ENCODE peak calls at places on chromosome 4, in five cellular contexts. One of them, this sample, is unnamed.

GRCh38 chr4:44985938-44986337 is 259.6 kb upstream of the GNPDA2 start:
- DNase-seq in pancreas: no peak
- DNase-seq in iPS-NIHi11: no peak
- DNase-seq in right atrium auricular region: no peak
- DNase-seq in putamen: no peak
- DNase-seq in this sample: no peak

GRCh38 chr4:153512162-153512852 is 46.1 kb downstream of the TMEM131L start:
- DNase-seq in putamen: no peak
- DNase-seq in iPS-NIHi11: no peak
- DNase-seq in pancreas: no peak
- DNase-seq in right atrium auricular region: no peak
- DNase-seq in this sample: no peak

GRCh38 chr4:81472249-81473085 is 760 bp upstream of the RASGEF1B start:
- DNase-seq in iPS-NIHi11: peak
- DNase-seq in right atrium auricular region: no peak
- DNase-seq in pancreas: no peak
- DNase-seq in putamen: peak
- DNase-seq in this sample: no peak

GRCh38 chr4:7811536-7812190 is 128.0 kb downstream of the AFAP1 start:
- DNase-seq in iPS-NIHi11: no peak
- DNase-seq in right atrium auricular region: peak
- DNase-seq in putamen: no peak
- DNase-seq in pancreas: no peak
- DNase-seq in this sample: no peak

GRCh38 chr4:69749771-69750170 is 10.6 kb downstream of the SULT1B1 start:
- DNase-seq in iPS-NIHi11: no peak
- DNase-seq in putamen: no peak
- DNase-seq in pancreas: no peak
- DNase-seq in right atrium auricular region: no peak
- DNase-seq in this sample: no peak

GRCh38 chr4:184529283-184529682 is 54.9 kb upstream of the IRF2 start:
- DNase-seq in pancreas: no peak
- DNase-seq in right atrium auricular region: no peak
- DNase-seq in iPS-NIHi11: no peak
- DNase-seq in putamen: peak
- DNase-seq in this sample: no peak

GRCh38 chr4:41192136-41192535 is 22.2 kb downstream of the APBB2 start:
- DNase-seq in pancreas: no peak
- DNase-seq in iPS-NIHi11: no peak
- DNase-seq in right atrium auricular region: no peak
- DNase-seq in putamen: no peak
- DNase-seq in this sample: no peak

GRCh38 chr4:116358633-116359222 is 726.6 kb downstream of the TRAM1L1 start:
- DNase-seq in putamen: peak
- DNase-seq in right atrium auricular region: peak
- DNase-seq in iPS-NIHi11: peak
- DNase-seq in pancreas: peak
- DNase-seq in this sample: no peak

GRCh38 chr4:76570141-76570989 is 135.3 kb downstream of the SHROOM3 start:
- DNase-seq in putamen: no peak
- DNase-seq in iPS-NIHi11: no peak
- DNase-seq in pancreas: no peak
- DNase-seq in right atrium auricular region: no peak
- DNase-seq in this sample: no peak

GRCh38 chr4:182584016-182584415 is 333.2 kb downstream of the DCTD start:
- DNase-seq in putamen: no peak
- DNase-seq in iPS-NIHi11: no peak
- DNase-seq in pancreas: no peak
- DNase-seq in right atrium auricular region: no peak
- DNase-seq in this sample: no peak

GRCh38 chr4:1952719-1953118 is 56.1 kb downstream of the NELFA start:
- DNase-seq in iPS-NIHi11: no peak
- DNase-seq in right atrium auricular region: no peak
- DNase-seq in putamen: no peak
- DNase-seq in pancreas: peak
- DNase-seq in this sample: no peak

GRCh38 chr4:150673793-150674192 is 91.8 kb downstream of the MAB21L2 start:
- DNase-seq in iPS-NIHi11: no peak
- DNase-seq in right atrium auricular region: no peak
- DNase-seq in putamen: no peak
- DNase-seq in pancreas: no peak
- DNase-seq in this sample: no peak

GRCh38 chr4:162586266-162586665 is 422.5 kb upstream of the FSTL5 start:
- DNase-seq in putamen: no peak
- DNase-seq in iPS-NIHi11: no peak
- DNase-seq in right atrium auricular region: no peak
- DNase-seq in pancreas: no peak
- DNase-seq in this sample: no peak

GRCh38 chr4:109969087-109969486 is 56.4 kb downstream of the EGF start:
- DNase-seq in putamen: no peak
- DNase-seq in pancreas: no peak
- DNase-seq in iPS-NIHi11: no peak
- DNase-seq in right atrium auricular region: no peak
- DNase-seq in this sample: no peak

GRCh38 chr4:156773648-156774357 is 197.8 kb downstream of the PDGFC start:
- DNase-seq in right atrium auricular region: no peak
- DNase-seq in iPS-NIHi11: no peak
- DNase-seq in pancreas: no peak
- DNase-seq in putamen: no peak
- DNase-seq in this sample: no peak

GRCh38 chr4:155342142-155342541 is 34.6 kb downstream of the MAP9 start:
- DNase-seq in right atrium auricular region: no peak
- DNase-seq in putamen: no peak
- DNase-seq in pancreas: no peak
- DNase-seq in iPS-NIHi11: no peak
- DNase-seq in this sample: no peak